ENCODE peak calls at places on chromosomes 3 and 15, in eight cellular contexts. One of them, this sample, is unnamed.

GRCh38 chr3:59754456-59754855 is 704.6 kb upstream of the CFAP20DC start:
- DNase-seq in ELR: no peak
- DNase-seq in progenitor cell of endocrine pancreas: no peak
- DNase-seq in fibroblast of the aortic adventitia: no peak
- DNase-seq in cardiac muscle cell: no peak
- DNase-seq in mucosa of gallbladder: no peak
- DNase-seq in stimulated activated CD4-positive, alpha-beta T cell treated with anti-CD3 and anti-CD28 coated beads, Interleukin-2, amount 100 ng/mL, for 48 hours: no peak
- DNase-seq in GM06990: no peak
- DNase-seq in this sample: no peak

GRCh38 chr15:78739996-78740903 is 71.0 kb downstream of the ADAMTS7 start:
- DNase-seq in ELR: peak; percentile 73
- DNase-seq in progenitor cell of endocrine pancreas: no peak
- DNase-seq in fibroblast of the aortic adventitia: peak; percentile 31
- DNase-seq in cardiac muscle cell: peak; percentile 86
- DNase-seq in mucosa of gallbladder: peak; percentile 51
- DNase-seq in stimulated activated CD4-positive, alpha-beta T cell treated with anti-CD3 and anti-CD28 coated beads, Interleukin-2, amount 100 ng/mL, for 48 hours: peak; percentile 73
- DNase-seq in GM06990: peak; percentile 50
- DNase-seq in this sample: no peak

GRCh38 chr3:106296111-106296510 is 427.3 kb upstream of the CBLB start:
- DNase-seq in ELR: no peak
- DNase-seq in progenitor cell of endocrine pancreas: no peak
- DNase-seq in fibroblast of the aortic adventitia: no peak
- DNase-seq in cardiac muscle cell: no peak
- DNase-seq in mucosa of gallbladder: no peak
- DNase-seq in stimulated activated CD4-positive, alpha-beta T cell treated with anti-CD3 and anti-CD28 coated beads, Interleukin-2, amount 100 ng/mL, for 48 hours: no peak
- DNase-seq in GM06990: no peak
- DNase-seq in this sample: no peak

GRCh38 chr3:15771444-15771843 is 26.3 kb downstream of the ANKRD28 start:
- DNase-seq in ELR: no peak
- DNase-seq in progenitor cell of endocrine pancreas: no peak
- DNase-seq in fibroblast of the aortic adventitia: no peak
- DNase-seq in cardiac muscle cell: no peak
- DNase-seq in mucosa of gallbladder: no peak
- DNase-seq in stimulated activated CD4-positive, alpha-beta T cell treated with anti-CD3 and anti-CD28 coated beads, Interleukin-2, amount 100 ng/mL, for 48 hours: no peak
- DNase-seq in GM06990: no peak
- DNase-seq in this sample: no peak

GRCh38 chr3:67964596-67964995 is 310.2 kb upstream of the SUCLG2 start:
- DNase-seq in ELR: no peak
- DNase-seq in progenitor cell of endocrine pancreas: no peak
- DNase-seq in fibroblast of the aortic adventitia: no peak
- DNase-seq in cardiac muscle cell: no peak
- DNase-seq in mucosa of gallbladder: no peak
- DNase-seq in stimulated activated CD4-positive, alpha-beta T cell treated with anti-CD3 and anti-CD28 coated beads, Interleukin-2, amount 100 ng/mL, for 48 hours: no peak
- DNase-seq in GM06990: no peak
- DNase-seq in this sample: no peak

GRCh38 chr3:149080699-149081091 is 5.6 kb downstream of the HLTF start:
- DNase-seq in ELR: peak; percentile 75
- DNase-seq in progenitor cell of endocrine pancreas: no peak
- DNase-seq in fibroblast of the aortic adventitia: peak; percentile 74
- DNase-seq in cardiac muscle cell: no peak
- DNase-seq in mucosa of gallbladder: no peak
- DNase-seq in stimulated activated CD4-positive, alpha-beta T cell treated with anti-CD3 and anti-CD28 coated beads, Interleukin-2, amount 100 ng/mL, for 48 hours: no peak
- DNase-seq in GM06990: no peak
- DNase-seq in this sample: no peak

GRCh38 chr3:165744025-165744424 is 93.2 kb downstream of the BCHE start:
- DNase-seq in ELR: no peak
- DNase-seq in progenitor cell of endocrine pancreas: no peak
- DNase-seq in fibroblast of the aortic adventitia: no peak
- DNase-seq in cardiac muscle cell: no peak
- DNase-seq in mucosa of gallbladder: no peak
- DNase-seq in stimulated activated CD4-positive, alpha-beta T cell treated with anti-CD3 and anti-CD28 coated beads, Interleukin-2, amount 100 ng/mL, for 48 hours: no peak
- DNase-seq in GM06990: no peak
- DNase-seq in this sample: no peak

GRCh38 chr15:60695713-60696522 is 217.0 kb upstream of the ICE2 start:
- DNase-seq in ELR: no peak
- DNase-seq in progenitor cell of endocrine pancreas: no peak
- DNase-seq in fibroblast of the aortic adventitia: no peak
- DNase-seq in cardiac muscle cell: no peak
- DNase-seq in mucosa of gallbladder: no peak
- DNase-seq in stimulated activated CD4-positive, alpha-beta T cell treated with anti-CD3 and anti-CD28 coated beads, Interleukin-2, amount 100 ng/mL, for 48 hours: peak; percentile 71
- DNase-seq in GM06990: no peak
- DNase-seq in this sample: no peak

GRCh38 chr3:169146112-169146665 is 517.3 kb downstream of the MECOM start:
- DNase-seq in ELR: peak; percentile 82
- DNase-seq in progenitor cell of endocrine pancreas: peak; percentile 29
- DNase-seq in fibroblast of the aortic adventitia: peak; percentile 84
- DNase-seq in cardiac muscle cell: peak; percentile 65
- DNase-seq in mucosa of gallbladder: peak; percentile 32
- DNase-seq in stimulated activated CD4-positive, alpha-beta T cell treated with anti-CD3 and anti-CD28 coated beads, Interleukin-2, amount 100 ng/mL, for 48 hours: peak; percentile 0
- DNase-seq in GM06990: peak; percentile 24
- DNase-seq in this sample: no peak

GRCh38 chr15:74618841-74619596 is 3.4 kb downstream of the CLK3 start:
- DNase-seq in ELR: no peak
- DNase-seq in progenitor cell of endocrine pancreas: no peak
- DNase-seq in fibroblast of the aortic adventitia: no peak
- DNase-seq in cardiac muscle cell: no peak
- DNase-seq in mucosa of gallbladder: no peak
- DNase-seq in stimulated activated CD4-positive, alpha-beta T cell treated with anti-CD3 and anti-CD28 coated beads, Interleukin-2, amount 100 ng/mL, for 48 hours: no peak
- DNase-seq in GM06990: no peak
- DNase-seq in this sample: no peak

GRCh38 chr3:71581451-71581980 is 2.0 kb downstream of the FOXP1 start:
- DNase-seq in ELR: peak; percentile 50
- DNase-seq in progenitor cell of endocrine pancreas: peak; percentile 16
- DNase-seq in fibroblast of the aortic adventitia: peak; percentile 58
- DNase-seq in cardiac muscle cell: peak; percentile 62
- DNase-seq in mucosa of gallbladder: no peak
- DNase-seq in stimulated activated CD4-positive, alpha-beta T cell treated with anti-CD3 and anti-CD28 coated beads, Interleukin-2, amount 100 ng/mL, for 48 hours: peak; percentile 39
- DNase-seq in GM06990: no peak
- DNase-seq in this sample: no peak

GRCh38 chr15:100601158-100601557 is 826 bp downstream of the LINS1 start:
- DNase-seq in ELR: peak; percentile 51
- DNase-seq in progenitor cell of endocrine pancreas: no peak
- DNase-seq in fibroblast of the aortic adventitia: peak; percentile 7
- DNase-seq in cardiac muscle cell: peak; percentile 39
- DNase-seq in mucosa of gallbladder: no peak
- DNase-seq in stimulated activated CD4-positive, alpha-beta T cell treated with anti-CD3 and anti-CD28 coated beads, Interleukin-2, amount 100 ng/mL, for 48 hours: no peak
- DNase-seq in GM06990: peak; percentile 14
- DNase-seq in this sample: peak; percentile 13

GRCh38 chr3:149371001-149371722 is 6.3 kb downstream of the TM4SF1 start:
- DNase-seq in ELR: peak; percentile 81
- DNase-seq in progenitor cell of endocrine pancreas: no peak
- DNase-seq in fibroblast of the aortic adventitia: no peak
- DNase-seq in cardiac muscle cell: no peak
- DNase-seq in mucosa of gallbladder: no peak
- DNase-seq in stimulated activated CD4-positive, alpha-beta T cell treated with anti-CD3 and anti-CD28 coated beads, Interleukin-2, amount 100 ng/mL, for 48 hours: no peak
- DNase-seq in GM06990: no peak
- DNase-seq in this sample: no peak

GRCh38 chr15:28919201-28919627 is 33.4 kb downstream of the APBA2 start:
- DNase-seq in ELR: no peak
- DNase-seq in progenitor cell of endocrine pancreas: no peak
- DNase-seq in fibroblast of the aortic adventitia: no peak
- DNase-seq in cardiac muscle cell: no peak
- DNase-seq in mucosa of gallbladder: no peak
- DNase-seq in stimulated activated CD4-positive, alpha-beta T cell treated with anti-CD3 and anti-CD28 coated beads, Interleukin-2, amount 100 ng/mL, for 48 hours: peak; percentile 47
- DNase-seq in GM06990: no peak
- DNase-seq in this sample: no peak

GRCh38 chr3:58271901-58272501 is 34.0 kb upstream of the RPP14 start:
- DNase-seq in ELR: peak; percentile 91
- DNase-seq in progenitor cell of endocrine pancreas: no peak
- DNase-seq in fibroblast of the aortic adventitia: peak; percentile 91
- DNase-seq in cardiac muscle cell: no peak
- DNase-seq in mucosa of gallbladder: no peak
- DNase-seq in stimulated activated CD4-positive, alpha-beta T cell treated with anti-CD3 and anti-CD28 coated beads, Interleukin-2, amount 100 ng/mL, for 48 hours: no peak
- DNase-seq in GM06990: no peak
- DNase-seq in this sample: no peak

GRCh38 chr3:176964656-176965055 is 232.6 kb downstream of the TBL1XR1 start:
- DNase-seq in ELR: peak; percentile 11
- DNase-seq in progenitor cell of endocrine pancreas: no peak
- DNase-seq in fibroblast of the aortic adventitia: no peak
- DNase-seq in cardiac muscle cell: no peak
- DNase-seq in mucosa of gallbladder: no peak
- DNase-seq in stimulated activated CD4-positive, alpha-beta T cell treated with anti-CD3 and anti-CD28 coated beads, Interleukin-2, amount 100 ng/mL, for 48 hours: no peak
- DNase-seq in GM06990: no peak
- DNase-seq in this sample: no peak

GRCh38 chr3:86180696-86181095 is 810.3 kb downstream of the VGLL3 start:
- DNase-seq in ELR: no peak
- DNase-seq in progenitor cell of endocrine pancreas: no peak
- DNase-seq in fibroblast of the aortic adventitia: no peak
- DNase-seq in cardiac muscle cell: peak; percentile 25
- DNase-seq in mucosa of gallbladder: peak; percentile 13
- DNase-seq in stimulated activated CD4-positive, alpha-beta T cell treated with anti-CD3 and anti-CD28 coated beads, Interleukin-2, amount 100 ng/mL, for 48 hours: no peak
- DNase-seq in GM06990: no peak
- DNase-seq in this sample: no peak

GRCh38 chr3:159785276-159785675 is 203.4 kb upstream of the IL12A start:
- DNase-seq in ELR: peak; percentile 71
- DNase-seq in progenitor cell of endocrine pancreas: no peak
- DNase-seq in fibroblast of the aortic adventitia: peak; percentile 59
- DNase-seq in cardiac muscle cell: no peak
- DNase-seq in mucosa of gallbladder: no peak
- DNase-seq in stimulated activated CD4-positive, alpha-beta T cell treated with anti-CD3 and anti-CD28 coated beads, Interleukin-2, amount 100 ng/mL, for 48 hours: no peak
- DNase-seq in GM06990: no peak
- DNase-seq in this sample: no peak

GRCh38 chr3:41362638-41363559 is 163.6 kb downstream of the CTNNB1 start:
- DNase-seq in ELR: no peak
- DNase-seq in progenitor cell of endocrine pancreas: no peak
- DNase-seq in fibroblast of the aortic adventitia: peak; percentile 32
- DNase-seq in cardiac muscle cell: peak; percentile 57
- DNase-seq in mucosa of gallbladder: peak; percentile 39
- DNase-seq in stimulated activated CD4-positive, alpha-beta T cell treated with anti-CD3 and anti-CD28 coated beads, Interleukin-2, amount 100 ng/mL, for 48 hours: no peak
- DNase-seq in GM06990: no peak
- DNase-seq in this sample: no peak

GRCh38 chr15:62665449-62665848 is 377.1 kb upstream of the TPM1 start:
- DNase-seq in ELR: no peak
- DNase-seq in progenitor cell of endocrine pancreas: no peak
- DNase-seq in fibroblast of the aortic adventitia: peak; percentile 10
- DNase-seq in cardiac muscle cell: no peak
- DNase-seq in mucosa of gallbladder: no peak
- DNase-seq in stimulated activated CD4-positive, alpha-beta T cell treated with anti-CD3 and anti-CD28 coated beads, Interleukin-2, amount 100 ng/mL, for 48 hours: no peak
- DNase-seq in GM06990: no peak
- DNase-seq in this sample: no peak

This sample was measured in effector CD8-positive, alpha-beta T cell.